ENCODE peak calls at places on chromosomes 13 and 19, in five cellular contexts. One of them, this sample, is unnamed.

GRCh38 chr13:33524086-33524485 is 238.5 kb upstream of the STARD13 start:
- DNase-seq in cardiac muscle cell: peak
- DNase-seq in fibroblast of pulmonary artery: peak
- DNase-seq in ovary: no peak
- DNase-seq in foreskin fibroblast: peak
- DNase-seq in this sample: no peak

GRCh38 chr13:51625555-51626345 is 41.5 kb downstream of the WDFY2 start:
- DNase-seq in foreskin fibroblast: no peak
- DNase-seq in fibroblast of pulmonary artery: peak
- DNase-seq in ovary: no peak
- DNase-seq in cardiac muscle cell: peak
- DNase-seq in this sample: no peak

GRCh38 chr19:46689358-46689757 is 27.6 kb downstream of the PRKD2 start:
- DNase-seq in foreskin fibroblast: no peak
- DNase-seq in cardiac muscle cell: no peak
- DNase-seq in ovary: no peak
- DNase-seq in fibroblast of pulmonary artery: no peak
- DNase-seq in this sample: no peak

GRCh38 chr19:56875717-56876116 is 35.2 kb upstream of the PEG3 start:
- DNase-seq in cardiac muscle cell: no peak
- DNase-seq in fibroblast of pulmonary artery: no peak
- DNase-seq in ovary: no peak
- DNase-seq in foreskin fibroblast: no peak
- DNase-seq in this sample: no peak

GRCh38 chr19:16654621-16655020 is 5.3 kb downstream of the SMIM7 start:
- DNase-seq in foreskin fibroblast: no peak
- DNase-seq in cardiac muscle cell: peak
- DNase-seq in fibroblast of pulmonary artery: peak
- DNase-seq in ovary: no peak
- DNase-seq in this sample: no peak

GRCh38 chr19:1580957-1581356 is 11.7 kb downstream of the MBD3 start:
- DNase-seq in fibroblast of pulmonary artery: no peak
- DNase-seq in foreskin fibroblast: no peak
- DNase-seq in ovary: no peak
- DNase-seq in cardiac muscle cell: no peak
- DNase-seq in this sample: no peak

GRCh38 chr19:3748965-3749364 is 12.5 kb downstream of the APBA3 start:
- DNase-seq in cardiac muscle cell: no peak
- DNase-seq in fibroblast of pulmonary artery: no peak
- DNase-seq in ovary: no peak
- DNase-seq in foreskin fibroblast: no peak
- DNase-seq in this sample: no peak

GRCh38 chr13:39840201-39840600 is 184.7 kb downstream of the COG6 start:
- DNase-seq in ovary: no peak
- DNase-seq in cardiac muscle cell: no peak
- DNase-seq in foreskin fibroblast: no peak
- DNase-seq in fibroblast of pulmonary artery: no peak
- DNase-seq in this sample: no peak

GRCh38 chr13:24716011-24716410 is 35.8 kb downstream of the ATP12A start:
- DNase-seq in fibroblast of pulmonary artery: no peak
- DNase-seq in cardiac muscle cell: no peak
- DNase-seq in foreskin fibroblast: no peak
- DNase-seq in ovary: no peak
- DNase-seq in this sample: no peak

GRCh38 chr19:55152017-55152416 is 3.0 kb upstream of the TNNT1 start:
- DNase-seq in foreskin fibroblast: no peak
- DNase-seq in fibroblast of pulmonary artery: no peak
- DNase-seq in ovary: no peak
- DNase-seq in cardiac muscle cell: no peak
- DNase-seq in this sample: no peak

GRCh38 chr13:44961997-44962396 is 27.3 kb downstream of the NUFIP1 start:
- DNase-seq in cardiac muscle cell: no peak
- DNase-seq in fibroblast of pulmonary artery: no peak
- DNase-seq in ovary: no peak
- DNase-seq in foreskin fibroblast: no peak
- DNase-seq in this sample: no peak

GRCh38 chr13:59766236-59766635 is 397.5 kb downstream of the DIAPH3 start:
- DNase-seq in ovary: no peak
- DNase-seq in foreskin fibroblast: no peak
- DNase-seq in fibroblast of pulmonary artery: no peak
- DNase-seq in cardiac muscle cell: no peak
- DNase-seq in this sample: no peak

GRCh38 chr13:97631158-97631557 is 197.2 kb downstream of the RAP2A start:
- DNase-seq in fibroblast of pulmonary artery: no peak
- DNase-seq in foreskin fibroblast: no peak
- DNase-seq in cardiac muscle cell: no peak
- DNase-seq in ovary: no peak
- DNase-seq in this sample: no peak

GRCh38 chr19:44602071-44602470 is 11.3 kb upstream of the IGSF23 start:
- DNase-seq in ovary: no peak
- DNase-seq in fibroblast of pulmonary artery: no peak
- DNase-seq in foreskin fibroblast: no peak
- DNase-seq in cardiac muscle cell: no peak
- DNase-seq in this sample: no peak

GRCh38 chr13:45670481-45670880 is 31.6 kb upstream of the CBY2 start:
- DNase-seq in cardiac muscle cell: no peak
- DNase-seq in fibroblast of pulmonary artery: no peak
- DNase-seq in foreskin fibroblast: no peak
- DNase-seq in ovary: no peak
- DNase-seq in this sample: no peak

DNA sequence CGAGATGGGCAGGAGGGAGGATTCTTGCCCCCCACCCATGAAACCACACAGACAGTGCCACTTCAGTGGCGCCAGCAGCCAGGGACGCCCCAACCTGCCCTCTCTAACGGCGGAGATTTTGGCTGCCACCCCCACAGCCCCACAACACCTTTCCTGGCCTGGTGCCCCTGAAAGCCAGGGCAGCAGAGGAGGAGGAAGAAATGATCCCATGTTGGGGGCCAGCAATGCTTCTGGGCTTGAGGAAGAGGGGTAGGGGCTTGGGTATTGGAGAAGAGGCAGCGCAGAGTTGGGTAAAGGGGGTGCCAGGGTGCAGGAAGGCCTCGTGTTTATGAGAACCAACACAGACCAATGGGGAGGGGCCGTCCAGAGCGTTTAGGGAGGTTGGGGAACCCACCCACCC is 1.7 kb downstream of the MLLT1 start:
- DNase-seq in foreskin fibroblast: no peak
- DNase-seq in ovary: no peak
- DNase-seq in cardiac muscle cell: no peak
- DNase-seq in fibroblast of pulmonary artery: no peak
- DNase-seq in this sample: no peak
- H3K4me3 ChIP-seq in foreskin fibroblast: peak
- H3K4me3 ChIP-seq in ovary: no peak
- H3K4me3 ChIP-seq in cardiac muscle cell: no peak
- H3K4me3 ChIP-seq in fibroblast of pulmonary artery: peak
- H3K4me3 ChIP-seq in this sample: no peak

GRCh38 chr13:104510422-104510821 is 1444.2 kb upstream of the SLC10A2 start:
- DNase-seq in cardiac muscle cell: no peak
- DNase-seq in foreskin fibroblast: no peak
- DNase-seq in ovary: no peak
- DNase-seq in fibroblast of pulmonary artery: no peak
- DNase-seq in this sample: no peak
- TF ChIP-seq CTCF in cardiac muscle cell: no peak
- TF ChIP-seq CTCF in foreskin fibroblast: no peak
- TF ChIP-seq CTCF in ovary: no peak
- TF ChIP-seq CTCF in fibroblast of pulmonary artery: no peak
- TF ChIP-seq CTCF in this sample: no peak

GRCh38 chr13:101346161-101346560 is 70.1 kb downstream of the NALCN start:
- DNase-seq in foreskin fibroblast: no peak
- DNase-seq in fibroblast of pulmonary artery: no peak
- DNase-seq in ovary: no peak
- DNase-seq in cardiac muscle cell: peak
- DNase-seq in this sample: no peak

GRCh38 chr13:101346942-101347728 is 69.2 kb downstream of the NALCN start:
- DNase-seq in foreskin fibroblast: peak
- DNase-seq in ovary: no peak
- DNase-seq in fibroblast of pulmonary artery: peak
- DNase-seq in cardiac muscle cell: peak
- DNase-seq in this sample: no peak

GRCh38 chr13:101341464-101341863 is 74.8 kb downstream of the NALCN start:
- DNase-seq in foreskin fibroblast: peak
- DNase-seq in cardiac muscle cell: no peak
- DNase-seq in ovary: no peak
- DNase-seq in fibroblast of pulmonary artery: no peak
- DNase-seq in this sample: no peak

GRCh38 chr13:101339202-101339601 is 77.1 kb downstream of the NALCN start:
- DNase-seq in fibroblast of pulmonary artery: no peak
- DNase-seq in ovary: no peak
- DNase-seq in cardiac muscle cell: no peak
- DNase-seq in foreskin fibroblast: no peak
- DNase-seq in this sample: no peak

GRCh38 chr13:101343128-101343787 is 73.0 kb downstream of the NALCN start:
- DNase-seq in foreskin fibroblast: peak
- DNase-seq in fibroblast of pulmonary artery: no peak
- DNase-seq in cardiac muscle cell: no peak
- DNase-seq in ovary: no peak
- DNase-seq in this sample: no peak
- H3K4me3 ChIP-seq in foreskin fibroblast: no peak
- H3K4me3 ChIP-seq in fibroblast of pulmonary artery: no peak
- H3K4me3 ChIP-seq in cardiac muscle cell: no peak
- H3K4me3 ChIP-seq in ovary: no peak
- H3K4me3 ChIP-seq in this sample: no peak

GRCh38 chr13:98879127-98879520 is 98.7 kb downstream of the DOCK9 start:
- DNase-seq in fibroblast of pulmonary artery: no peak
- DNase-seq in foreskin fibroblast: no peak
- DNase-seq in ovary: no peak
- DNase-seq in cardiac muscle cell: no peak
- DNase-seq in this sample: no peak
- TF ChIP-seq CTCF in fibroblast of pulmonary artery: no peak
- TF ChIP-seq CTCF in foreskin fibroblast: no peak
- TF ChIP-seq CTCF in ovary: no peak
- TF ChIP-seq CTCF in cardiac muscle cell: no peak
- TF ChIP-seq CTCF in this sample: no peak

GRCh38 chr19:50719119-50719435 is 525 bp downstream of the SHANK1 start:
- DNase-seq in foreskin fibroblast: no peak
- DNase-seq in ovary: no peak
- DNase-seq in fibroblast of pulmonary artery: no peak
- DNase-seq in cardiac muscle cell: no peak
- DNase-seq in this sample: no peak
- H3K4me3 ChIP-seq in foreskin fibroblast: peak
- H3K4me3 ChIP-seq in ovary: peak
- H3K4me3 ChIP-seq in fibroblast of pulmonary artery: peak
- H3K4me3 ChIP-seq in cardiac muscle cell: peak
- H3K4me3 ChIP-seq in this sample: peak

GRCh38 chr19:29871143-29871542 is 59.4 kb downstream of the CCNE1 start:
- DNase-seq in foreskin fibroblast: no peak
- DNase-seq in fibroblast of pulmonary artery: no peak
- DNase-seq in ovary: no peak
- DNase-seq in cardiac muscle cell: no peak
- DNase-seq in this sample: no peak
- TF ChIP-seq CTCF in foreskin fibroblast: no peak
- TF ChIP-seq CTCF in fibroblast of pulmonary artery: no peak
- TF ChIP-seq CTCF in ovary: no peak
- TF ChIP-seq CTCF in cardiac muscle cell: no peak
- TF ChIP-seq CTCF in this sample: no peak